ENCODE peak calls at places on chromosome 1, in seven cellular contexts. P, I, H, E, Z, N and U are unnamed samples.

GRCh38 chr1:161879261-161879660 is 113.1 kb downstream of the ATF6 start:
- DNase-seq in Z (no peak), N (no peak), E (no peak), H (no peak), I (no peak), P (no peak), U (no peak)

GRCh38 chr1:85047472-85048295 is 616 bp downstream of the MCOLN3 start:
- DNase-seq in P (peak; percentile 20), Z (peak; percentile 13), H (no peak), E (peak; percentile 18), N (no peak), I (no peak), U (no peak)

GRCh38 chr1:21783679-21784603 is 992 bp upstream of the USP48 start:
- DNase-seq in N (no peak), I (no peak), P (peak; percentile 98), Z (peak; percentile 97), H (no peak), E (no peak), U (no peak)

GRCh38 chr1:167800241-167800640 is 78.5 kb downstream of the MPZL1 start:
- DNase-seq in N (no peak), P (peak; percentile 17), E (peak; percentile 52), I (no peak), H (no peak), Z (no peak), U (no peak)

GRCh38 chr1:64861611-64862010 is 104.7 kb downstream of the JAK1 start:
- DNase-seq in P (peak; percentile 36), E (peak; percentile 47), I (no peak), N (no peak), H (no peak), Z (peak; percentile 47), U (no peak)

GRCh38 chr1:50822035-50822776 is 137.9 kb downstream of the FAF1 start:
- DNase-seq in P (no peak), H (no peak), I (no peak), Z (no peak), N (no peak), E (no peak), U (no peak)

GRCh38 chr1:38783659-38784229 is 75.8 kb downstream of the RRAGC start:
- DNase-seq in H (no peak), Z (peak; percentile 90), E (no peak), I (peak; percentile 49), P (no peak), N (no peak), U (no peak)

GRCh38 chr1:204578867-204579664 is 62.9 kb downstream of the MDM4 start:
- DNase-seq in I (no peak), H (no peak), Z (no peak), P (peak; percentile 21), E (peak; percentile 38), N (peak; percentile 35), U (no peak)

GRCh38 chr1:218521414-218522169 is 176.5 kb downstream of the TGFB2 start:
- DNase-seq in H (no peak), N (peak; percentile 53), P (peak; percentile 63), E (peak; percentile 75), I (no peak), Z (peak; percentile 59), U (no peak)